ENCODE peak calls at places on chromosomes 5 and 9, in seven cellular contexts. P is mammary epithelial cell, Q is fibroblast of lung, W is endothelial cell of umbilical vein, O is body of pancreas, F is astrocyte, R is mesothelial cell of epicardium. E is an unnamed sample.

GRCh38 chr5:178221203-178221771 is 11.3 kb downstream of the PHYKPL start:
- DNase-seq in P (no peak), Q (no peak), W (no peak), O (no peak), F (no peak), R (no peak), E (no peak)

GRCh38 chr5:172533399-172534228 is 79.3 kb upstream of the SH3PXD2B start:
- DNase-seq in P (peak), Q (peak), W (no peak), O (no peak), F (peak), R (peak), E (no peak)

GRCh38 chr5:140175367-140176027 is 509 bp downstream of the CYSTM1 start:
- DNase-seq in P (peak), Q (peak), W (peak), O (peak), F (peak), R (peak), E (peak)

GRCh38 chr9:35816708-35817107 is 1.9 kb upstream of the HINT2 start:
- DNase-seq in P (no peak), Q (no peak), W (no peak), O (no peak), F (no peak), R (no peak), E (no peak)

GRCh38 chr5:133844836-133845235 is 123.6 kb downstream of the C5orf15 start:
- DNase-seq in P (peak), Q (no peak), W (no peak), O (no peak), F (no peak), R (no peak), E (no peak)

GRCh38 chr5:179176166-179176565 is 116.0 kb downstream of the ZNF354C start:
- DNase-seq in P (no peak), Q (no peak), W (no peak), O (no peak), F (no peak), R (no peak), E (no peak)

GRCh38 chr5:121982089-121982488 is 20.3 kb downstream of the SRFBP1 start:
- DNase-seq in P (no peak), Q (no peak), W (peak), O (no peak), F (no peak), R (no peak), E (no peak)

GRCh38 chr5:126274819-126275218 is 148.4 kb upstream of the GRAMD2B start:
- DNase-seq in P (no peak), Q (no peak), W (no peak), O (no peak), F (no peak), R (no peak), E (no peak)

GRCh38 chr5:137695651-137696428 is 40.0 kb downstream of the KLHL3 start:
- DNase-seq in P (no peak), Q (no peak), W (peak), O (no peak), F (no peak), R (no peak), E (no peak)

GRCh38 chr9:77982985-77983662 is 48.5 kb downstream of the GNAQ start:
- DNase-seq in P (no peak), Q (no peak), W (no peak), O (no peak), F (no peak), R (no peak), E (no peak)

GRCh38 chr5:169389318-169389717 is 88.4 kb upstream of the SLIT3 start:
- DNase-seq in P (no peak), Q (peak), W (no peak), O (no peak), F (peak), R (no peak), E (no peak)

GRCh38 chr9:9498147-9498546 is 1114.7 kb downstream of the PTPRD start:
- DNase-seq in P (no peak), Q (no peak), W (no peak), O (no peak), F (no peak), R (no peak), E (no peak)

GRCh38 chr5:93819666-93820065 is 78.3 kb upstream of the POU5F2 start:
- DNase-seq in P (no peak), Q (no peak), W (no peak), O (no peak), F (no peak), R (no peak), E (no peak)

GRCh38 chr9:136485651-136486050 is 2.8 kb upstream of the SEC16A start:
- DNase-seq in P (no peak), Q (no peak), W (no peak), O (peak), F (no peak), R (no peak), E (no peak)

GRCh38 chr5:174550026-174550425 is 174.4 kb upstream of the MSX2 start:
- DNase-seq in P (no peak), Q (no peak), W (no peak), O (no peak), F (no peak), R (no peak), E (no peak)

GRCh38 chr9:114321759-114322158 is 1.1 kb upstream of the ORM1 start:
- DNase-seq in P (no peak), Q (peak), W (no peak), O (no peak), F (peak), R (no peak), E (no peak)

GRCh38 chr5:98755406-98755805 is 18.1 kb upstream of the RGMB start:
- DNase-seq in P (no peak), Q (peak), W (no peak), O (no peak), F (peak), R (no peak), E (no peak)

GRCh38 chr5:98749046-98749445 is 24.4 kb upstream of the RGMB start:
- DNase-seq in P (no peak), Q (no peak), W (no peak), O (no peak), F (no peak), R (no peak), E (no peak)

GRCh38 chr5:98753507-98753906 is 20.0 kb upstream of the RGMB start:
- DNase-seq in P (no peak), Q (no peak), W (no peak), O (no peak), F (no peak), R (no peak), E (no peak)

DNA sequence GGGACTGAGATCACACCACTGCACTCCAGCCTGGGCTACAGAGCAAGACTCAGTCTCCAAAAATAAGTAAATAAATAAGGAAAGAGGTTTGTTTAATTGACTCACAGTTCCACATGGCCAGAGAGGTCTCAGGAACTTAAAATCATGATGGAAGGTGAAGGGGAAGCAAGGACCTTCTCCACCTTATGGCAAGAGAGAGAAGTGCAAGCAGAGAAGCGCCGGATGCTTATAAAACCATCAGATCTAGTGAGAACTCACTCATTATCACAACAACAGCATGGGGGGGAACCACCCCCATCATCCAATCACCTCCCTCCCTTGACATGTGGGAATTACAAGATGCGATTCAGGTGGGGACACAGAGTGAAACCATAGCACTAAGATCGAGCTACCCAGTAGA is 22.8 kb upstream of the RGMB start:
- DNase-seq in P (peak), Q (no peak), W (peak), O (peak), F (no peak), R (no peak), E (peak)
- TF ChIP-seq CTCF in P (peak), Q (no peak), W (peak), O (peak), F (peak), R (peak), E (peak)

DNA sequence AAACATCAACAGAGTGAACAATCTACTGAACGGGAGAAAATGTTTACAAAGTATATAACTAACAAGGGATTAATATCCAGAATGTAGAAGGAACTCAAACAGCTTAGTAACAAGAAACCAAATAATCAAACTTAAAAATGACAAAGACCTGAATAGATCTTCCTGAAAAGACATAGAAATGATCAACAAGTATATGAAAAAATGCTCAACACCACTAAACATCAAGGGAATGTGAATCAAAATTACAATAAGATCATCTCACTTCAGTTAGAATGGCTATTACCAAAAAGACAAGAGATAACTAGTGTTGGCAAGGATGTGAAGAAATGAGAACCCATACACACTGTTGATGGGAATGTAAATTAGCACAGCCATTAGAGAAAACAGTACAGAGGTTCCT is 218.8 kb downstream of the MCTP1 start:
- DNase-seq in P (no peak), Q (no peak), W (no peak), O (no peak), F (no peak), R (no peak), E (no peak)
- TF ChIP-seq CTCF in P (no peak), Q (no peak), W (no peak), O (no peak), F (no peak), R (no peak), E (no peak)

GRCh38 chr9:107767711-107768110 is 278.1 kb upstream of the KLF4 start:
- DNase-seq in P (no peak), Q (no peak), W (no peak), O (no peak), F (no peak), R (no peak), E (no peak)
- TF ChIP-seq CTCF in P (no peak), Q (no peak), W (no peak), O (no peak), F (no peak), R (no peak), E (no peak)

GRCh38 chr5:78300464-78301045 is 6.1 kb upstream of the AP3B1 start:
- DNase-seq in P (no peak), Q (no peak), W (no peak), O (no peak), F (no peak), R (no peak), E (no peak)
- TF ChIP-seq CTCF in P (no peak), Q (peak), W (no peak), O (peak), F (peak), R (peak), E (no peak)

DNA sequence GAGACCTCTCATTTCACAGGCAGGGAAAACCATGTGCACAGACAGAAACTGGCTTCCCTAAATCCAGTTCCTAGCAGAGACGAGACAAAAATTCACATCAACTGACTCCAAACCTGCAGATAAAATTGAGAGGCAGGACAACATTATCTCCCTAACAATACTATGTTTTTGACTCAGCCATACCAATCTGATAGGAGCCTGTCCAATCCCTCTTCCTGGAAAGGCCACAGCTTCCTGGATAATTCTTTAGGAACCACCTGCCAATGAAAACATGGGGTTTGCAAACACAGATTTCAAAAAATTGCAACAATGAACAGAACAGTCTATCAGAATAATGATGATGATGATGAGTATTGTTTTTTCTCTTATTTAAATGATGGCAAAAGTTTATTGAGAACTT is 22.4 kb downstream of the SH3TC2 start:
- DNase-seq in P (no peak), Q (peak), W (peak), O (no peak), F (peak), R (no peak), E (no peak)
- TF ChIP-seq CTCF in P (no peak), Q (no peak), W (no peak), O (no peak), F (no peak), R (no peak), E (no peak)

DNA sequence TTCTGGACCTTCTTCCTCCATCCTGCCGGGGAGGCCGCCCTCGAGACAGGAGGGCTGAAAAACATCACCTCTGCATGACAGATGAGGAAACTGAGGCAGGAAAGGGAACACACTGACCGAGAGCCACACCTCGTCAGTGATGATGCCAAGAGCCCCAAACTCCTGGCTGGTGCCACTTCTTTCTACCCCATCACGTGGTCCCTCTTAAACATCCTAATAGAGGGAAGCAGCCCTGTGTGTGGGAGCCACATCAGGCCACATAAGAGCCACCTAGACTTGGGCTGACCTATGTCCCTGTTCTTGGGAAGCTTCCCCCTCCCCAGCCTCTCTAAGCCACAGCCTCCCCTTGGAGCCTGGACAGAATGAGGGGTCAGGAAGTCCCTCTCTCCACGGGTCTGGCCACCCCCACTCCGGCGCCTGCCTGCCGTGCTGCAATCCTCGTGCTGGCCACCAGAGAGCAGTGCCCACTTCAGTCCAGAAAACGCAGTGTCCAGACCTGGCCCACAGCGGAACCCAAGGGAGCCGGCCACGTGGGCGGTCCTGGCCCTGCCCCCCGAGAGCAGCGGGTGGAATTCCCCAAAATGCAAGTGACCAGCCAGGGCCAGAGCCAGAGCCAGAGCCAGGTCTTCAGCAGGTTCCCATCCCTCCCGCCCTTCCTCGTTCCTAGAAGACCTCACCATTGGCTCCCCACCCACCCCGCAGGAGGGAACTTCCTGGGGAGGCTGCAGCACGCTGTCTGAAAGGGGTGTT is 54.7 kb upstream of the SARDH start:
- DNase-seq in P (peak), Q (peak), W (peak), O (peak), F (peak), R (peak), E (peak)
- TF ChIP-seq CTCF in P (peak), Q (peak), W (peak), O (peak), F (peak), R (peak), E (peak)

GRCh38 chr5:61768692-61769281 is 436.7 kb downstream of the ZSWIM6 start:
- DNase-seq in P (peak), Q (peak), W (peak), O (peak), F (no peak), R (no peak), E (peak)
- TF ChIP-seq CTCF in P (peak), Q (peak), W (peak), O (peak), F (peak), R (peak), E (peak)

GRCh38 chr5:115549154-115549553 is 4.6 kb upstream of the FEM1C start:
- DNase-seq in P (no peak), Q (no peak), W (peak), O (no peak), F (no peak), R (no peak), E (peak)
- TF ChIP-seq CTCF in P (peak), Q (no peak), W (peak), O (no peak), F (peak), R (no peak), E (no peak)

DNA sequence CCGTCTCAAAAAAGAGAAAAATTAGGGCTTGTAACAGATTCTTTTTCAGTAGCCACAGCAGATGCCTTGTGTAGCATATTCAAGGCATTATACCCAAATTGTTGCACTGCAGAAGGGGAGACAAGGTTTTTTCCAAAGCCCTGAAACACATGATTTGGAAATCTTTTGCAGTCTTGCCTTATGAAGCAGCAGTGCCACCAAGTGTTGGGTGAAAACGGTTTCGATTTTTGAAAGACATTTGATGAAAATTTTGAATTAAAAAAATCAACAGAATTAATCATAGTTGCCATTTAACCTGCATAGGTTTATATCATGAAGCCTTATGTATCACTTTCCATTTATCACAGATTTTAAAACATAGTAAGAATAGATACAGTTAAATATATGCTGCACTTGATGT is 479.5 kb downstream of the TAF11L14 start:
- DNase-seq in P (peak), Q (peak), W (no peak), O (no peak), F (no peak), R (no peak), E (no peak)
- TF ChIP-seq CTCF in P (peak), Q (no peak), W (no peak), O (no peak), F (peak), R (no peak), E (no peak)

GRCh38 chr9:119963798-119964372 is 594.6 kb upstream of the BRINP1 start:
- DNase-seq in P (peak), Q (peak), W (no peak), O (peak), F (peak), R (peak), E (peak)

GRCh38 chr9:119959846-119960545 is 590.8 kb upstream of the BRINP1 start:
- DNase-seq in P (no peak), Q (peak), W (no peak), O (no peak), F (peak), R (no peak), E (no peak)

GRCh38 chr9:119963258-119963797 is 594.1 kb upstream of the BRINP1 start:
- DNase-seq in P (peak), Q (peak), W (no peak), O (peak), F (peak), R (no peak), E (no peak)

DNA sequence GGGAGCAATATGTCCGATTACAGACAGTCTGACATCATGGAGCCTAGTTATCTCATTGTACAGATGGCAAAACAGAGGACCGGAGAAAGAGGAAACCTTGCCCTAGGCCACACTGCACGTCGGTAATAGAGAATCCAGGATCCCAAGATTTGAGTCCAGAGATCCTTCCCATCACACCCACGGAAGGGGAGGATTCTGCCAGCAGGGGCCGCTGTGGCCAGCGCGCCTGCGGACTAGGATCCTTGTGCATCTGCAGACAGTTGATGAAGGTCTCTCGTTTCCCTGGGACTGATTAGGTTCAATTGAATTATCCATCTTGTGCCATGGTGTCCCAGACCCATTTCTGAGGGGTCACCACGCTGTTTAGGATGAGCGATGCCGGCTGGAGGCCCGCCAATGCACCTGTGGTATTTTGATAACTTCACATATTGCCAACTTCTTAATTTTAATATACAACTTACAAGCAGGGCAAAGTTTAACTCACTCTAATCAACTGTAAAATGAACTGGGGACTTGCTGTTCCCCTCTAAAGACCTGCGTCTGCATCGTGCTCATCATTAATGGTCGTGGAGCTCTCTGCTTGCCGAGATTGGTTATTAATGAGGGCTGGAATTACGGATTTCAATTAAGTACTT is 592.7 kb upstream of the BRINP1 start:
- DNase-seq in P (no peak), Q (no peak), W (peak), O (peak), F (no peak), R (peak), E (peak)
- TF ChIP-seq CTCF in P (peak), Q (peak), W (peak), O (peak), F (peak), R (peak), E (peak)